ENCODE peak calls at places on chromosomes 5 and 9, in five cellular contexts. P, I, W, Z and F are unnamed samples.

GRCh38 chr9:114151426-114151956 is 3.8 kb upstream of the COL27A1 start:
- DNase-seq in P (no peak), I (no peak), W (no peak), Z (no peak), F (no peak)

GRCh38 chr9:120443489-120443888 is 136.5 kb downstream of the CDK5RAP2 start:
- DNase-seq in P (no peak), I (peak; percentile 89), W (no peak), Z (no peak), F (no peak)

GRCh38 chr5:143245929-143246561 is 157.4 kb downstream of the NR3C1 start:
- DNase-seq in P (no peak), I (peak; percentile 97), W (no peak), Z (no peak), F (peak; percentile 97)

GRCh38 chr5:38576442-38576841 is 20.0 kb upstream of the LIFR start:
- DNase-seq in P (no peak), I (no peak), W (no peak), Z (no peak), F (no peak)

GRCh38 chr5:33316773-33317172 is 124.0 kb upstream of the TARS1 start:
- DNase-seq in P (no peak), I (peak; percentile 58), W (no peak), Z (no peak), F (no peak)

GRCh38 chr9:112623198-112623597 is 94.7 kb downstream of the INIP start:
- DNase-seq in P (no peak), I (no peak), W (no peak), Z (no peak), F (no peak)

GRCh38 chr5:67272453-67273130 is 76.0 kb upstream of the CD180 start:
- DNase-seq in P (no peak), I (no peak), W (no peak), Z (no peak), F (no peak)

GRCh38 chr5:56534102-56534501 is 281.2 kb upstream of the MAP3K1 start:
- DNase-seq in P (no peak), I (no peak), W (no peak), Z (no peak), F (peak; percentile 33)

GRCh38 chr5:138938526-138938925 is 63.4 kb upstream of the LRRTM2 start:
- DNase-seq in P (no peak), I (no peak), W (no peak), Z (no peak), F (no peak)

GRCh38 chr5:157548513-157549282 is 26.9 kb downstream of the ADAM19 start:
- DNase-seq in P (no peak), I (peak; percentile 90), W (no peak), Z (no peak), F (no peak)

GRCh38 chr9:28471261-28471660 is 898.0 kb upstream of the C9orf72 start:
- DNase-seq in P (no peak), I (no peak), W (no peak), Z (no peak), F (no peak)

GRCh38 chr5:179678238-179679013 is 2.4 kb downstream of the CBY3 start:
- DNase-seq in P (peak; percentile 94), I (peak; percentile 93), W (peak; percentile 88), Z (peak; percentile 95), F (peak; percentile 100)

GRCh38 chr5:179680780-179681411 is at the start of gene CBY3:
- DNase-seq in P (no peak), I (peak; percentile 45), W (no peak), Z (no peak), F (no peak)

GRCh38 chr5:179680014-179680779 is 637 bp downstream of the CBY3 start:
- DNase-seq in P (no peak), I (no peak), W (no peak), Z (no peak), F (no peak)

GRCh38 chr5:179679014-179679674 is 1.7 kb downstream of the CBY3 start:
- DNase-seq in P (peak; percentile 91), I (peak; percentile 40), W (peak; percentile 81), Z (peak; percentile 36), F (peak; percentile 73)
- H3K4me2 ChIP-seq in P (peak overlapping the region; percentile 49), I (peak overlapping the region; percentile 91), W (peak overlapping the region; percentile 98), Z (peak overlapping the region; percentile 77), F (peak overlapping the region; percentile 87)

GRCh38 chr5:172727551-172727950 is 43.4 kb downstream of the DUSP1 start:
- DNase-seq in P (no peak), I (no peak), W (no peak), Z (no peak), F (no peak)
- H2BK5ac ChIP-seq in P (no peak overlapping the region), I (no peak overlapping the region), W (no peak overlapping the region), Z (no peak overlapping the region), F (no peak overlapping the region)

GRCh38 chr9:89602978-89603628 is 1.7 kb upstream of the GADD45G start:
- DNase-seq in P (peak; percentile 94), I (peak; percentile 67), W (peak; percentile 86), Z (peak; percentile 84), F (peak; percentile 92)

GRCh38 chr9:89605181-89606048 is 603 bp downstream of the GADD45G start:
- DNase-seq in P (peak; percentile 44), I (peak; percentile 19), W (no peak), Z (peak; percentile 33), F (peak; percentile 64)

GRCh38 chr9:89606049-89606481 is 1.3 kb downstream of the GADD45G start:
- DNase-seq in P (peak; percentile 68), I (peak; percentile 61), W (no peak), Z (peak; percentile 17), F (peak; percentile 94)

GRCh38 chr9:89603629-89604462 is 966 bp upstream of the GADD45G start:
- DNase-seq in P (peak; percentile 91), I (peak; percentile 11), W (peak; percentile 86), Z (peak; percentile 82), F (peak; percentile 28)

GRCh38 chr9:89604463-89605180 is at the start of gene GADD45G:
- DNase-seq in P (peak; percentile 97), I (peak; percentile 61), W (peak; percentile 94), Z (peak; percentile 90), F (peak; percentile 69)
- H3K14ac ChIP-seq in P (peak within 1 kb of the TSS; percentile 97), I (no peak within 1 kb of the TSS), W (no peak within 1 kb of the TSS), Z (peak within 1 kb of the TSS; percentile 86), F (peak within 1 kb of the TSS; percentile 87)

GRCh38 chr9:129221233-129221632 is 43.2 kb upstream of the IER5L start:
- DNase-seq in P (no peak), I (no peak), W (no peak), Z (no peak), F (no peak)
- H3K4me2 ChIP-seq in P (no peak overlapping the region), I (no peak overlapping the region), W (no peak overlapping the region), Z (no peak overlapping the region), F (no peak overlapping the region)

GRCh38 chr9:133842721-133843227 is 104.6 kb upstream of the SARDH start:
- DNase-seq in P (no peak), I (no peak), W (no peak), Z (no peak), F (no peak)
- H2BK5ac ChIP-seq in P (no peak overlapping the region), I (no peak overlapping the region), W (no peak overlapping the region), Z (peak overlapping the region; percentile 53), F (no peak overlapping the region)

DNA sequence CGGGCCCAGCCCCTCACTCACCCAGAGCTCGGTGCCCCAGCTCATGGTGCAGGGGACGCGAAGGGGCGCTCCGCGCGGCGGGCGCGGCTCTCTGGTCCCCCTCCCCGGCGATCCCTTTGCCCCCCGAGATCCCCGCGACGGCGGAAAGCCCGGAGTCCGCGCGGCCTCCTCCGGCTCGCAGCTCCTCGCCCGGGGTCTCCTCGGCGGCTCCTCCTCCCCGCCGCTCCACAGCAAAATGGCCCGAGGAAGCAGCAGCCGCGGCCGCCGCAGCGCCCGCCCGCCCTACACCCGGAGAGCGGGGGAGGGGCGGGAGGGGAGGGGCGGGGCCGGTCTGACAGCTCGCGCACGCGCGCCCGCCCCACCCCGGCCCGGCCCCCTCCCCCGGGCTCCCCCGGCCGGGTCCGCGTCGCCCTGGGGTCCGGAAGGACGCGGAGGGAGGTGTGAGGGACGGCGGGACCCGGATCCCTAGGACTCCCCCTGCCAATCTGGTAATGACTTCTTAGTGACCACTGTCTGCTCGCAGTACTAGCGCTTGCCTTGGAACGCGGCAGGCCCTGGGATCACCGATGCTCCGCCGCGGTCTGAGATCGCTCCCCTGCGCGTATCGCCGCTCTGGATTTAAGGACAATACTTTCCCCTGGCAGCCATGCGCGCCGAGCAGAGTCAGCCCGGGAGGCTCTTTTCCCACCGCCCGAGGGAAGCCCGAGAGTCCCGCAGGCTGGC is at the start of gene FNBP1:
- DNase-seq in P (peak; percentile 87), I (peak; percentile 75), W (peak; percentile 38), Z (peak; percentile 83), F (peak; percentile 81)
- H3K14ac ChIP-seq in P (peak within 1 kb of the TSS; percentile 42), I (peak within 1 kb of the TSS; percentile 95), W (no peak within 1 kb of the TSS), Z (peak within 1 kb of the TSS; percentile 42), F (peak within 1 kb of the TSS; percentile 84)

GRCh38 chr5:42600441-42600840 is 156.2 kb upstream of the CCDC152 start:
- DNase-seq in P (no peak), I (no peak), W (no peak), Z (no peak), F (peak; percentile 53)

GRCh38 chr5:42597318-42597937 is 159.2 kb upstream of the CCDC152 start:
- DNase-seq in P (no peak), I (no peak), W (no peak), Z (no peak), F (no peak)

GRCh38 chr5:42596817-42597216 is 159.8 kb upstream of the CCDC152 start:
- DNase-seq in P (no peak), I (no peak), W (no peak), Z (no peak), F (no peak)

GRCh38 chr5:42598311-42598710 is 158.3 kb upstream of the CCDC152 start:
- DNase-seq in P (no peak), I (no peak), W (no peak), Z (no peak), F (no peak)

DNA sequence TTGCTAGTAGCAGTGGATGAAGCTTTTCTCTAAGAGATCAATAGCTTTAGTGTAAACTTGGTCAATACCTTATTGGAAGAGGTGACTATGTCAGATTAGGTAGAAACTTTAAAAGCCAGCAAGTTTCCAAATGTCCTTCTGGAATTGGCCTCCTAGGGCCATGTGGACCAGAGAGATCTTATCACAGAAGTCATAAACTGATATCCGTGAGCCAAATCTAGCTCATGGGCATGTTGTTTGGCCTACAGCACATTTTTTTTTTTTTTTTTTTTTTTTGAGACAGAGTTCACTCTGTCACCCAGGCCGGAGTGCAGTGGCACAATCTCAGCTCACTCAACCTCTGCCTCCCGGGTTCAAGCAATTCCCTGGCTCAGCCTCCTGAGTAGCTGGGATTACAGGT is 157.5 kb upstream of the CCDC152 start:
- DNase-seq in P (no peak), I (no peak), W (no peak), Z (no peak), F (peak; percentile 55)
- H3K4me2 ChIP-seq in P (no peak overlapping the region), I (no peak overlapping the region), W (no peak overlapping the region), Z (no peak overlapping the region), F (no peak overlapping the region)